ENCODE peak calls at places on chromosomes 5 and 9, in four cellular contexts. W, E, A and F are unnamed samples. For H3K36me3, the result is how much of the 10 kb centered on the place peaks cover.

GRCh38 chr5:17374973-17375844 is 122.8 kb upstream of the TAF11L2 start:
- DNase-seq in W (peak), E (no peak), A (no peak), F (no peak)

GRCh38 chr5:81779125-81779934 is 28.4 kb upstream of the SSBP2 start:
- DNase-seq in W (peak), E (peak), A (peak), F (peak)

GRCh38 chr5:34831328-34831727 is 7.6 kb upstream of the TTC23L start:
- DNase-seq in W (no peak), E (no peak), A (no peak), F (no peak)

GRCh38 chr5:57434227-57434640 is 48.4 kb downstream of the ACTBL2 start:
- DNase-seq in W (peak), E (no peak), A (no peak), F (no peak)

GRCh38 chr5:141039517-141039916 is 11.7 kb upstream of the PCDHB1 start:
- DNase-seq in W (no peak), E (no peak), A (no peak), F (no peak)

GRCh38 chr5:149550608-149551226 is 522 bp downstream of the CSNK1A1 start:
- DNase-seq in W (no peak), E (no peak), A (no peak), F (no peak)

GRCh38 chr9:2060425-2060824 is 45.3 kb downstream of the SMARCA2 start:
- DNase-seq in W (peak), E (no peak), A (no peak), F (no peak)

GRCh38 chr9:134922932-134923240 is 5.2 kb upstream of the FCN1 start:
- DNase-seq in W (no peak), E (no peak), A (peak), F (no peak)

GRCh38 chr5:176466245-176466871 is 18.2 kb downstream of the FAF2 start:
- DNase-seq in W (peak), E (no peak), A (no peak), F (no peak)

GRCh38 chr9:127360829-127361228 is 36.1 kb upstream of the SLC2A8 start:
- DNase-seq in W (peak), E (no peak), A (no peak), F (no peak)

GRCh38 chr5:67198917-67199316 is 2.3 kb upstream of the CD180 start:
- DNase-seq in W (no peak), E (no peak), A (no peak), F (no peak)

GRCh38 chr5:176881021-176881749 is 18.0 kb downstream of the HK3 start:
- DNase-seq in W (no peak), E (no peak), A (peak), F (no peak)

GRCh38 chr5:157984611-157985010 is 125.7 kb upstream of the CLINT1 start:
- DNase-seq in W (no peak), E (no peak), A (no peak), F (no peak)

GRCh38 chr9:28563612-28564011 is 990.3 kb upstream of the C9orf72 start:
- DNase-seq in W (no peak), E (no peak), A (no peak), F (no peak)

GRCh38 chr9:111251453-111251837 is 78.6 kb downstream of the OR2K2 start:
- DNase-seq in W (no peak), E (no peak), A (no peak), F (no peak)

GRCh38 chr9:27408523-27408922 is 111.6 kb upstream of the EQTN start:
- DNase-seq in W (no peak), E (no peak), A (no peak), F (no peak)

GRCh38 chr9:27353405-27354229 is 56.7 kb upstream of the EQTN start:
- DNase-seq in W (no peak), E (no peak), A (no peak), F (no peak)

GRCh38 chr9:36993933-36994764 is 39.9 kb downstream of the PAX5 start:
- DNase-seq in W (no peak), E (no peak), A (no peak), F (peak)

GRCh38 chr5:162990856-162991497 is 446.4 kb upstream of the CCNG1 start:
- DNase-seq in W (no peak), E (no peak), A (no peak), F (peak)

GRCh38 chr9:131279196-131279926 is 3.1 kb upstream of the FAM78A start:
- DNase-seq in W (no peak), E (peak), A (no peak), F (no peak)

GRCh38 chr5:116531117-116531516 is 43.5 kb downstream of the SEMA6A start:
- DNase-seq in W (no peak), E (no peak), A (no peak), F (no peak)

GRCh38 chr5:135240781-135241360 is 158.2 kb downstream of the MACROH2A1 start:
- DNase-seq in W (no peak), E (peak), A (peak), F (no peak)

GRCh38 chr5:175688352-175689146 is 30.7 kb downstream of the HRH2 start:
- DNase-seq in W (no peak), E (peak), A (peak), F (no peak)

GRCh38 chr5:91311697-91312501 is 71.2 kb downstream of the ARRDC3 start:
- DNase-seq in W (peak), E (no peak), A (peak), F (peak)

GRCh38 chr9:84235516-84235915 is 105.0 kb downstream of the SLC28A3 start:
- DNase-seq in W (no peak), E (no peak), A (no peak), F (no peak)

GRCh38 chr9:125906144-125906543 is 159.0 kb downstream of the PBX3 start:
- DNase-seq in W (peak), E (no peak), A (no peak), F (no peak)

GRCh38 chr5:142235870-142236672 is 88.8 kb downstream of the SPRY4 start:
- DNase-seq in W (no peak), E (no peak), A (no peak), F (no peak)

GRCh38 chr5:149729150-149729549 is 960 bp upstream of the PPARGC1B start:
- DNase-seq in W (no peak), E (no peak), A (no peak), F (no peak)

GRCh38 chr5:123819401-123819800 is 307.4 kb downstream of the CSNK1G3 start:
- DNase-seq in W (no peak), E (no peak), A (no peak), F (no peak)

GRCh38 chr5:164013077-164013670 is 507.8 kb downstream of the MAT2B start:
- DNase-seq in W (peak), E (no peak), A (no peak), F (peak)

GRCh38 chr5:2393556-2393955 is 357.9 kb downstream of the IRX2 start:
- DNase-seq in W (no peak), E (no peak), A (peak), F (no peak)

GRCh38 chr9:68552700-68553099 is 12.0 kb upstream of the TMEM252 start:
- DNase-seq in W (peak), E (no peak), A (no peak), F (no peak)

GRCh38 chr5:160165137-160166068 is 46.2 kb upstream of the PWWP2A start:
- DNase-seq in W (peak), E (peak), A (peak), F (no peak)

GRCh38 chr9:30280229-30280900 is 2104.1 kb upstream of the ACO1 start:
- DNase-seq in W (no peak), E (no peak), A (no peak), F (no peak)

GRCh38 chr9:97740848-97741821 is 44.0 kb upstream of the XPA start:
- DNase-seq in W (peak), E (peak), A (peak), F (peak)

GRCh38 chr9:72139233-72139632 is 10.0 kb upstream of the GDA start:
- DNase-seq in W (no peak), E (no peak), A (no peak), F (no peak)

GRCh38 chr5:136276087-136276486 is 83.1 kb upstream of the SMIM32 start:
- DNase-seq in W (no peak), E (no peak), A (no peak), F (no peak)

GRCh38 chr5:149320791-149321330 is 24.4 kb upstream of the GRPEL2 start:
- DNase-seq in W (peak), E (peak), A (peak), F (no peak)

GRCh38 chr9:21777701-21778100 is 24.7 kb upstream of the MTAP start:
- DNase-seq in W (peak), E (no peak), A (no peak), F (no peak)

GRCh38 chr5:160230686-160231527 is 1.6 kb downstream of the FABP6 start:
- DNase-seq in W (peak), E (peak), A (peak), F (peak)

DNA sequence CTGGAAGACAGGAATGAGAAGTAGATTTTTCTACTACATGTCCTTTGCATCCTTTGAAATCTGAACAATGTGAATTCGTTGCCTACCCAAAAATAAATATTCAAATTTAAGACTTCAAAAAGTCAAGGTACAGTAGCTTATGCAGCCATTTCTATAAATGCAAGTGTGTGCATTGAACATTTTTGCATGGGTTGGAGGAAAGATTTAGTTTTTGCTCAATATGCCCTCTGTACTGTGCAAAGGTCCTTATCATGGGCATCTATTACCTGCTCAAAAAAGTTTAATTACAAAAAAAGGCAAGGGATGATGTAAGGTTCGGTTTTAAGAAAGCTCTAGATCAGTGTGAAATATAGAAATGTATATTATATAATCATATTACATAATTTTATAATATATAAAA is 22.6 kb downstream of the AKNA start:
- DNase-seq in W (no peak), E (no peak), A (no peak), F (no peak)
- H3K36me3 ChIP-seq in W (under half), E (under half), A (half or more), F (half or more)

DNA sequence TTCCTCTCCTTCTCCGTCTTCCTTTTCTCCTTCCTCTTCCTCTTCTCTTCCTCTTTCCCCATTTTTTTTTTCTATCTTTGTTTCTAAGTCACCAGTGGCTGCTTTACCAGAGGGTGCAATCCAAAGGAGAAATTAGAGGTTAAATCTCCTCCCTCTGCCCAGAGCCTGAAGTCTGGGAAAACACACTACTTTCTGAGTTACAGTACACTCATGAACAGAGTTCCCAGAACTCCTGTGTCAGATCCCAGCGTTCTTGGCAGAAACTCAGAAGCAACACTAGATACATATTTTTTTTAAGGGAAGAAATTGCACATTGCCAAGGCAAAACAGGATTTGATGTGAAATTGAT is 189.0 kb downstream of the SNCAIP start:
- DNase-seq in W (peak), E (no peak), A (no peak), F (no peak)
- H3K4me3 ChIP-seq in W (no peak), E (no peak), A (no peak), F (no peak)

GRCh38 chr9:112743216-112743835 is 7.2 kb upstream of the SNX30 start:
- DNase-seq in W (no peak), E (no peak), A (no peak), F (peak)
- TF ChIP-seq CTCF in W (no peak), E (no peak), A (no peak), F (peak)

GRCh38 chr9:4854191-4854590 is 61.4 kb downstream of the RCL1 start:
- DNase-seq in W (no peak), E (no peak), A (no peak), F (no peak)

GRCh38 chr9:4844439-4844838 is 51.7 kb downstream of the RCL1 start:
- DNase-seq in W (no peak), E (no peak), A (no peak), F (no peak)

GRCh38 chr9:4850611-4851010 is 57.9 kb downstream of the RCL1 start:
- DNase-seq in W (no peak), E (no peak), A (no peak), F (no peak)

GRCh38 chr9:4852419-4852818 is 59.7 kb downstream of the RCL1 start:
- DNase-seq in W (no peak), E (no peak), A (no peak), F (no peak)

DNA sequence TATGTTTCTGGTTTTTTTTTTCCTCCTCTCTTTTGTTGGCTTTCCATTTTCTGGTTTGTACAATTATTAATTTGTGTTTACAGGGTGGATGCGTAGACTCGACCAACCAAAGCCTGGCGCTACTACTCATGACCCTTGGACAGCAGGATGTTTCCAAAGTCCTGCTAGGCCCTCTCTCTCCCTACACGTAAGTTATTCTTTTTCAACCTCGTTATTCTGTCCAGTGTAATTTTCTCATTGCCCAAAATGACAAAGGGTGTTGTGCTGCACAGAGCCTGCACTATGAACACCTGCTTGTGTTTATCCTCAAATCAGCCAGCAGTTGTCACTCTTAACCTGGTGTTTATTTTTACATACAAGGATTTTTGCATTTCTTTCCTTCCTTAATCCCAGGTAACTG is 56.6 kb downstream of the RCL1 start:
- DNase-seq in W (no peak), E (no peak), A (no peak), F (no peak)
- H3K36me3 ChIP-seq in W (under half), E (under half), A (half or more), F (under half)

DNA sequence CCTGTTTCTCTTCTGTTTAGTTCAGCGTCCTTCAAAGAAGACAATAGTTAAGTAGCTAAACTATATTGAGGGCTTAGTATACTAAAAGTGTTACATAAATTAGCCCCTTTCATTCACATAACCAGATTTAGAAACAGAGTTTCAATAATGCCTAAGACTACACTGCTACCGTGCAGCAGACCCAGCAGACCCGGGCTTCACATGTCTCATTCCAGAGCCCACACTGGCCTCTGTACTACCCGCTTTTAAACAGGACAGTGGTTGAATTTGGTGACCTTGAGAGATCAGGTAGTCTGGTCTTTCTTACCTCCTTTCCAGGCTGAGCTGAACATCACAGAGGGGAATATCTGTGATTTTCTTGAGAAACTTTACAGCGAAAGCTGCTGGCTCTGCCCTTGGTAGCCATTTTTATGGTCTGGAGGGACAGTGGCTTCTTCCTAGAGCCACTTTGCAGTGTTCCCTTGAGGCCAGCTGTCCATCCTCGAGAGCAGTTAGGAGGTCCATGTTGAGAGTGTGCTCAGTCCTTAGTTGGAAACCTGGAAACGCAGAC is 56.5 kb downstream of the SLC22A5 start:
- DNase-seq in W (no peak), E (no peak), A (no peak), F (no peak)
- H3K4me3 ChIP-seq in W (peak), E (peak), A (peak), F (peak)